ENCODE peak calls at places on chromosomes 3 and 15, in six cellular contexts. Z, M, J, W, Q and K are unnamed samples.

GRCh38 chr3:182962162-182962561 is 18.2 kb downstream of the DCUN1D1 start:
- DNase-seq in M (peak; percentile 49), J (no peak), Z (no peak), W (no peak), Q (no peak), K (no peak)

GRCh38 chr3:73365756-73366397 is 258.9 kb downstream of the PDZRN3 start:
- DNase-seq in Q (peak; percentile 55), M (no peak), J (peak; percentile 20), Z (no peak), W (no peak), K (no peak)

GRCh38 chr3:156492801-156493261 is 62.1 kb downstream of the SSR3 start:
- DNase-seq in Q (no peak), M (no peak), Z (no peak), J (peak; percentile 14), W (no peak), K (no peak)

GRCh38 chr3:67704322-67704721 is 49.9 kb upstream of the SUCLG2 start:
- DNase-seq in J (no peak), Z (no peak), M (no peak), W (peak; percentile 20), Q (no peak), K (no peak)

GRCh38 chr3:178198329-178198728 is 337.9 kb upstream of the KCNMB2 start:
- DNase-seq in Q (peak; percentile 49), J (no peak), W (no peak), M (no peak), Z (no peak), K (no peak)

GRCh38 chr15:33675246-33675645 is 293.1 kb upstream of the CHRM5 start:
- DNase-seq in M (no peak), W (peak; percentile 69), J (no peak), Z (peak; percentile 46), Q (peak; percentile 53), K (peak; percentile 65)

GRCh38 chr15:39786444-39787056 is 3.9 kb upstream of the FSIP1 start:
- DNase-seq in Q (peak; percentile 82), W (peak; percentile 58), J (no peak), M (no peak), Z (peak; percentile 66), K (peak; percentile 65)

GRCh38 chr15:101267320-101268104 is 9.8 kb downstream of the SELENOS start:
- DNase-seq in J (peak; percentile 88), W (no peak), Z (no peak), Q (peak; percentile 89), M (no peak), K (peak; percentile 39)

GRCh38 chr15:74134387-74135027 is 4.1 kb downstream of the ISLR2 start:
- DNase-seq in J (no peak), M (peak; percentile 53), Z (no peak), W (no peak), Q (peak; percentile 31), K (peak; percentile 49)

GRCh38 chr15:74133071-74133702 is 2.8 kb downstream of the ISLR2 start:
- DNase-seq in Z (no peak), W (no peak), Q (peak; percentile 24), M (no peak), J (no peak), K (peak; percentile 43)

GRCh38 chr15:74135041-74135565 is 4.7 kb downstream of the ISLR2 start:
- DNase-seq in Q (no peak), J (no peak), M (no peak), Z (no peak), W (no peak), K (no peak)

GRCh38 chr15:74132681-74133070 is 2.3 kb downstream of the ISLR2 start:
- DNase-seq in Q (peak; percentile 36), W (no peak), M (no peak), Z (no peak), J (no peak), K (peak; percentile 50)

DNA sequence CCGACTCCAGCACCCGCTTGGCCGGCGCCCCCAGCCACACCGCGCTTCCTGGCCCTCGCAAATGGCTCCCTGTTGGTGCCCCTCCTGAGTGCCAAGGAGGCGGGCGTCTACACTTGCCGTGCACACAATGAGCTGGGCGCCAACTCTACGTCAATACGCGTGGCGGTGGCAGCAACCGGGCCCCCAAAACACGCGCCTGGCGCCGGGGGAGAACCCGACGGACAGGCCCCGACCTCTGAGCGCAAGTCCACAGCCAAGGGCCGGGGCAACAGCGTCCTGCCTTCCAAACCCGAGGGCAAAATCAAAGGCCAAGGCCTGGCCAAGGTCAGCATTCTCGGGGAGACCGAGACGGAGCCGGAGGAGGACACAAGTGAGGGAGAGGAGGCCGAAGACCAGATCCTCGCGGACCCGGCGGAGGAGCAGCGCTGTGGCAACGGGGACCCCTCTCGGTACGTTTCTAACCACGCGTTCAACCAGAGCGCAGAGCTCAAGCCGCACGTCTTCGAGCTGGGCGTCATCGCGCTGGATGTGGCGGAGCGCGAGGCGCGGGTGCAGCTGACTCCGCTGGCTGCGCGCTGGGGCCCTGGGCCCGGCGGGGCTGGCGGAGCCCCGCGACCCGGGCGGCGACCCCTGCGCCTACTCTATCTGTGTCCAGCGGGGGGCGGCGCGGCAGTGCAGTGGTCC is 3.5 kb downstream of the ISLR2 start:
- DNase-seq in Q (no peak), Z (no peak), W (no peak), M (no peak), J (no peak), K (no peak)
- H3K4me3 ChIP-seq in Q (no peak overlapping the region), Z (no peak overlapping the region), W (no peak overlapping the region), M (peak overlapping the region; percentile 1), J (no peak overlapping the region), K (no peak overlapping the region)

GRCh38 chr15:56250626-56251025 is 6.9 kb upstream of the RFX7 start:
- DNase-seq in M (no peak), W (no peak), Q (no peak), Z (no peak), J (no peak), K (no peak)

GRCh38 chr15:56248276-56248675 is 4.6 kb upstream of the RFX7 start:
- DNase-seq in M (no peak), Z (no peak), W (no peak), Q (no peak), J (no peak), K (no peak)

GRCh38 chr15:56247266-56247665 is 3.6 kb upstream of the RFX7 start:
- DNase-seq in W (no peak), Q (no peak), M (no peak), Z (no peak), J (no peak), K (no peak)

GRCh38 chr15:56251315-56252091 is 7.8 kb upstream of the RFX7 start:
- DNase-seq in W (no peak), Q (no peak), Z (no peak), M (no peak), J (no peak), K (no peak)

DNA sequence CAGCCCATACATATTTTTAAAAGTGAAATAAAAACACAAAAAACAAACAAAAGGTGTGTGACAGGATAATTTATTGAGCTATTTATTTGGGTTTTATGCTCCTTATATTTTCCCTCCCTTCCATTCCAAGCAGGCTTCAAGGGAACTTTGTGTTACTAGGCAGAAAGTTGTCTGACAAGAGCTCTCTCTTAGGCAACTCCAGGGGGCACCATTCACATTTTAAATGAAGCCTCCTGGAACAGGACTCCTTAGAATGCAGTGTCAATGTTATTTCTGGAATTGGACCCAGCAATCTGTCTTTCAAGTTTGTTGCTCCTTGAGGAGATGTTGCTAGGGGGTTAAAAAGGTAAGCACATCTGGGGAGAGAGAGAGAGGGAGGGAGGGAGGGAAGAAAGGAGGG is 5.4 kb upstream of the RFX7 start:
- DNase-seq in W (peak; percentile 70), J (peak; percentile 37), Z (peak; percentile 20), Q (peak; percentile 90), M (no peak), K (peak; percentile 82)
- TF ChIP-seq CTCF in W (peak; percentile 40), J (peak; percentile 53), Z (peak; percentile 57), Q (peak; percentile 62), M (peak; percentile 26), K (peak; percentile 62)

GRCh38 chr15:45402162-45402954 is 24.0 kb upstream of the GATM start:
- DNase-seq in J (peak; percentile 97), Z (peak; percentile 94), Q (peak; percentile 99), M (peak; percentile 95), W (peak; percentile 99), K (peak; percentile 99)

GRCh38 chr15:45401665-45402161 is 23.4 kb upstream of the GATM start:
- DNase-seq in Q (no peak), J (no peak), M (no peak), Z (peak; percentile 33), W (no peak), K (no peak)

GRCh38 chr15:45397116-45397665 is 18.8 kb upstream of the GATM start:
- DNase-seq in J (no peak), M (no peak), W (no peak), Q (no peak), Z (no peak), K (no peak)

GRCh38 chr15:45402955-45403892 is 24.9 kb upstream of the GATM start:
- DNase-seq in M (peak; percentile 42), Q (peak; percentile 74), Z (peak; percentile 70), J (no peak), W (peak; percentile 61), K (peak; percentile 90)

DNA sequence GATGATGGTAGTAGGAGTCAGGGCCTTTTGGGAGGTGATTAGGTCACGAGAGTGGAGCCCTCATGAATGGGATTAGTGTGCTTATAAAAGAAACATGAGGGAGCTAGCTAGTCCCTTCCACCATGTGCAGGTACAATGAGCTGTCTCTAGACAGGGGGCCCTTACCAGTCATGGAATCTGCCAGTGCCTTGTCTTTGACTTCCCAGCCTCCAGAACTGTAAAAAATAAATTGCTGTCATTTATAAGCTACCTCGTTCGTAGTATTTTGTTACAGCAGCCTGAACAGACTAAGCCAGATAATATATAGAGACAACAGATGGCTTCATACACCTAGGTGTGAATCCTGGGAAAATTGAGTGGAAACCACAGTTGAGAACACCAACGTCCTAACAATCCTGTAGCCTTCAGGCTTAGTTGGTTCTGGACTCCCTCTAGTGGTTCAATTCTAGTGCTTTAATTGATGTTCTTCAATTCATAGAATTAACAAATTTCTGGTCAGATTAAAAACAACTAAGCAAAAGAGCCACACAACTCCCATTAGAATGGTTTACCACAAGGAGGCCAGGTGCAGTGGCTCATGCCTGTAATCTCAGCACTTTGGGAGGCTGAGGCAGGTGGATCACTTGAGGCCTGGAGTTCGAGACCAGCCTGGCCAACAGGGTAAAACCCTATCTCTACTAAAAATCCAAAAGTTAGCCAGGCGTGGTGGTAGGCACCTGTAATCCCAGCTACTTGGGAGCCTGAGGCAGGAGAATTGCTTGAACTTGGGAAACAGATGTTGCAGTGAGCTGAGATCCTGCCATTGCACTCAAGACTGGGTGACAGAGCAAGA is 21.3 kb upstream of the GATM start:
- DNase-seq in Z (peak; percentile 42), M (no peak), Q (peak; percentile 77), J (peak; percentile 25), W (peak; percentile 62), K (peak; percentile 70)
- H3K4me3 ChIP-seq in Z (peak overlapping the region; percentile 6), M (no peak overlapping the region), Q (no peak overlapping the region), J (no peak overlapping the region), W (no peak overlapping the region), K (no peak overlapping the region)

GRCh38 chr15:65033659-65034269 is 4.3 kb upstream of the MTFMT start:
- DNase-seq in M (no peak), J (no peak), Z (peak; percentile 47), Q (peak; percentile 63), W (peak; percentile 65), K (peak; percentile 63)
- TF ChIP-seq CTCF in M (no peak), J (peak; percentile 80), Z (peak; percentile 59), Q (peak; percentile 63), W (peak; percentile 67), K (peak; percentile 76)

DNA sequence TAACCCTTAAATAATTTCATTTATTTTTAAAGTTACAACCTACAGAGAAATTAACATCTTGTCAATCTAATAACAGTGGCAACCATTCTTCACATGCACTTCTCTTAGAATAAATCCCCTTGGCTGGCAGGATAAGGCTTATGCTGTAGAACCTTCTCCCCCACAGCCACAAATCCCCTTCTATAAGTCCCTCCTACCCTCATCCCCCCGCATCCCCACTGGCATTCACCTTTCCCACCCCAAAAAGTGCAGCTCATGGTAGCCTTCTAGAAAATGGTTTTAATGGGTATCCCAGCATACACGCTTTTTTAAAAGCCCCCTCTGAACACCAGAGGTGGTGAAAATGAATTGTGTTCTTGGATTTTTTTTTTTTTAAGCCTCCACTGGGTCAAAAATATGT is 49.2 kb downstream of the CAPN7 start:
- DNase-seq in M (no peak), Q (no peak), Z (no peak), W (no peak), J (no peak), K (no peak)
- H3K4me3 ChIP-seq in M (no peak overlapping the region), Q (no peak overlapping the region), Z (no peak overlapping the region), W (no peak overlapping the region), J (no peak overlapping the region), K (no peak overlapping the region)